ENCODE peak calls at places on chromosomes 13 and 19, in eight cellular contexts. A is PC-3; T is CD8-positive, alpha-beta T cell; P is fibroblast of lung; I is neural progenitor cell; M is A549; V is cardiac muscle cell; B is IMR-90. Y is an unnamed sample. For H3K4me1, the result is how much of the 10 kb centered on the place peaks cover.

GRCh38 chr19:31674503-31675186 is 325.4 kb upstream of the TSHZ3 start:
- DNase-seq in P (peak), B (peak), M (no peak), A (no peak), V (peak), T (no peak), I (no peak), Y (no peak)

GRCh38 chr19:1000095-1000494 is at the start of gene GRIN3B:
- DNase-seq in B (peak), P (no peak), T (peak), A (peak), M (peak), I (peak), V (peak), Y (peak)

GRCh38 chr13:101977475-101977874 is 424.4 kb downstream of the FGF14 start:
- DNase-seq in B (no peak), T (no peak), I (no peak), P (no peak), A (no peak), M (no peak), V (no peak), Y (no peak)

GRCh38 chr19:10471909-10472308 is 31.2 kb downstream of the KEAP1 start:
- DNase-seq in B (peak), T (no peak), A (peak), P (peak), V (peak), I (no peak), M (peak), Y (peak)

GRCh38 chr13:20769091-20769490 is 4.7 kb downstream of the EEF1AKMT1 start:
- DNase-seq in V (peak), B (no peak), T (no peak), A (no peak), I (no peak), P (no peak), M (no peak), Y (no peak)

GRCh38 chr13:90623318-90624011 is 724.0 kb upstream of the MIR17HG start:
- DNase-seq in A (peak), I (no peak), B (no peak), V (no peak), M (no peak), P (no peak), T (no peak), Y (no peak)

GRCh38 chr19:2636897-2637683 is 65.4 kb downstream of the GNG7 start:
- DNase-seq in I (peak), P (peak), V (peak), B (peak), A (peak), M (peak), T (peak), Y (peak)

GRCh38 chr13:110382229-110382628 is 75.1 kb downstream of the COL4A2 start:
- DNase-seq in M (peak), A (peak), T (no peak), I (no peak), V (peak), P (peak), B (peak), Y (peak)

GRCh38 chr19:2912306-2912705 is 11.6 kb downstream of the ZNF57 start:
- DNase-seq in B (no peak), A (no peak), M (no peak), V (no peak), T (no peak), I (no peak), P (no peak), Y (no peak)

GRCh38 chr13:22240716-22241115 is 569.8 kb downstream of the FGF9 start:
- DNase-seq in V (no peak), I (no peak), P (no peak), B (no peak), M (no peak), A (no peak), T (no peak), Y (no peak)

GRCh38 chr13:32017449-32017848 is 14.1 kb upstream of the FRY start:
- DNase-seq in T (no peak), V (no peak), A (no peak), I (no peak), B (no peak), P (no peak), M (no peak), Y (no peak)

GRCh38 chr19:9370747-9371619 is 8.2 kb downstream of the ZNF177 start:
- DNase-seq in P (no peak), I (no peak), V (no peak), B (no peak), M (no peak), A (no peak), T (no peak), Y (no peak)

GRCh38 chr13:36549771-36550170 is 117.5 kb downstream of the CCNA1 start:
- DNase-seq in V (peak), B (no peak), A (no peak), I (peak), M (no peak), P (no peak), T (no peak), Y (no peak)

GRCh38 chr13:32857689-32858088 is 158.5 kb upstream of the KL start:
- DNase-seq in I (no peak), A (no peak), P (no peak), V (no peak), B (no peak), M (no peak), T (no peak), Y (no peak)

GRCh38 chr13:113820813-113821651 is 42.8 kb downstream of the GAS6 start:
- DNase-seq in T (no peak), A (peak), I (no peak), P (peak), V (peak), B (peak), M (peak), Y (peak)

GRCh38 chr13:106446011-106446410 is 89.5 kb downstream of the EFNB2 start:
- DNase-seq in V (peak), I (peak), M (no peak), T (no peak), P (peak), B (peak), A (peak), Y (peak)

GRCh38 chr19:33806434-33806881 is 9.8 kb downstream of the KCTD15 start:
- DNase-seq in A (no peak), V (no peak), P (no peak), B (no peak), M (no peak), T (no peak), I (no peak), Y (no peak)

GRCh38 chr13:74966814-74967213 is 515.2 kb downstream of the TBC1D4 start:
- DNase-seq in M (no peak), V (peak), A (no peak), I (peak), T (no peak), P (peak), B (no peak), Y (no peak)

GRCh38 chr13:95426631-95427030 is 125.4 kb upstream of the ABCC4 start:
- DNase-seq in I (no peak), T (no peak), M (no peak), B (no peak), A (no peak), P (no peak), V (no peak), Y (no peak)

GRCh38 chr19:8115805-8116396 is 33.5 kb downstream of the FBN3 start:
- DNase-seq in P (no peak), I (no peak), T (no peak), V (no peak), M (no peak), B (no peak), A (no peak), Y (no peak)

GRCh38 chr19:40705362-40705651 is 11.4 kb downstream of the COQ8B start:
- DNase-seq in B (no peak), M (no peak), A (no peak), T (no peak), P (no peak), I (no peak), V (peak), Y (no peak)

GRCh38 chr13:94233401-94233800 is 246.1 kb downstream of the DCT start:
- DNase-seq in P (peak), V (peak), I (no peak), B (peak), A (peak), M (peak), T (no peak), Y (peak)

GRCh38 chr19:5827342-5827890 is 12.1 kb downstream of the FUT6 start:
- DNase-seq in T (no peak), B (no peak), M (no peak), I (no peak), A (no peak), V (no peak), P (no peak), Y (no peak)

GRCh38 chr19:19101540-19101939 is 36.7 kb downstream of the TMEM161A start:
- DNase-seq in B (no peak), M (no peak), V (no peak), I (no peak), P (no peak), T (no peak), A (no peak), Y (no peak)

GRCh38 chr13:27450921-27451461 is 627 bp upstream of the MTIF3 start:
- DNase-seq in V (peak), T (peak), B (peak), A (peak), I (peak), M (peak), P (peak), Y (peak)

GRCh38 chr13:34172048-34172447 is 354.1 kb downstream of the RFC3 start:
- DNase-seq in T (no peak), P (no peak), B (no peak), M (no peak), I (no peak), V (no peak), A (peak), Y (no peak)

GRCh38 chr19:49331616-49332055 is 3.6 kb upstream of the CD37 start:
- DNase-seq in P (peak), I (peak), V (peak), M (peak), T (peak), A (peak), B (peak), Y (peak)

GRCh38 chr19:46975918-46976782 is 43.5 kb upstream of the NPAS1 start:
- DNase-seq in A (peak), T (no peak), M (peak), B (peak), V (peak), I (peak), P (peak), Y (peak)

GRCh38 chr13:47334173-47334572 is 437.3 kb upstream of the HTR2A start:
- DNase-seq in B (peak), P (peak), I (no peak), M (no peak), A (peak), V (peak), T (no peak), Y (peak)

GRCh38 chr13:114173261-114173660 is 5.8 kb upstream of the CFAP97D2 start:
- DNase-seq in P (no peak), B (peak), I (no peak), M (no peak), A (no peak), V (no peak), T (no peak), Y (no peak)

GRCh38 chr13:91097269-91097668 is 250.2 kb upstream of the MIR17HG start:
- DNase-seq in B (no peak), I (peak), T (no peak), M (no peak), A (no peak), P (no peak), V (no peak), Y (no peak)

GRCh38 chr13:95535243-95535642 is 17.3 kb upstream of the CLDN10 start:
- DNase-seq in M (peak), B (peak), I (no peak), V (no peak), T (no peak), A (peak), P (peak), Y (peak)

GRCh38 chr13:93249259-93249917 is 22.8 kb downstream of the GPC6 start:
- DNase-seq in A (peak), T (no peak), B (peak), M (peak), I (no peak), V (peak), P (peak), Y (peak)

GRCh38 chr19:29492761-29493160 is 33.0 kb upstream of the VSTM2B start:
- DNase-seq in A (peak), I (no peak), B (peak), T (no peak), P (no peak), M (no peak), V (no peak), Y (no peak)

GRCh38 chr19:2186071-2186846 is 22.5 kb downstream of the DOT1L start:
- DNase-seq in P (peak), V (peak), T (no peak), A (no peak), M (no peak), B (peak), I (peak), Y (peak)

GRCh38 chr13:25885418-25885817 is 166.4 kb downstream of the SHISA2 start:
- DNase-seq in V (no peak), B (no peak), P (no peak), I (no peak), A (no peak), T (no peak), M (no peak), Y (no peak)

GRCh38 chr19:29539668-29540067 is 13.9 kb downstream of the VSTM2B start:
- DNase-seq in B (no peak), P (no peak), T (no peak), V (no peak), A (no peak), I (no peak), M (no peak), Y (no peak)

GRCh38 chr13:41075034-41075433 is 13.7 kb downstream of the WBP4 start:
- DNase-seq in B (peak), M (peak), V (peak), P (peak), I (peak), A (peak), T (peak), Y (peak)

GRCh38 chr19:46892252-46893179 is 31.7 kb downstream of the ARHGAP35 start:
- DNase-seq in P (no peak), B (no peak), M (no peak), A (no peak), V (no peak), T (no peak), I (no peak), Y (no peak)

GRCh38 chr19:4051175-4052101 is 15.3 kb downstream of the ZBTB7A start:
- DNase-seq in P (peak), T (no peak), A (peak), V (peak), B (peak), I (no peak), M (peak), Y (peak)
- H3K4me1 ChIP-seq in P (under half), T (under half), A (under half), V (under half), B (under half), I (under half), M (under half), Y (under half)

GRCh38 chr13:43446126-43446525 is 340.6 kb downstream of the ENOX1 start:
- DNase-seq in M (no peak), V (no peak), I (no peak), A (no peak), P (peak), B (no peak), T (no peak), Y (no peak)

GRCh38 chr13:43444085-43444484 is 342.7 kb downstream of the ENOX1 start:
- DNase-seq in P (peak), M (no peak), A (no peak), B (peak), I (no peak), V (no peak), T (no peak), Y (no peak)

GRCh38 chr13:43441916-43442315 is 344.9 kb downstream of the ENOX1 start:
- DNase-seq in I (no peak), M (no peak), V (no peak), T (no peak), B (no peak), A (no peak), P (no peak), Y (no peak)

GRCh38 chr13:43448605-43449004 is 338.2 kb downstream of the ENOX1 start:
- DNase-seq in I (no peak), T (no peak), A (no peak), M (no peak), V (no peak), P (peak), B (no peak), Y (no peak)

GRCh38 chr13:43445651-43446050 is 341.1 kb downstream of the ENOX1 start:
- DNase-seq in A (no peak), M (no peak), P (no peak), B (no peak), V (peak), I (no peak), T (no peak), Y (peak)
- H3K4me3 ChIP-seq in A (no peak), M (no peak), P (no peak), B (no peak), V (no peak), I (no peak), T (no peak), Y (no peak)

GRCh38 chr13:24196593-24197197 is 36.2 kb downstream of the SPATA13 start:
- DNase-seq in T (no peak), B (no peak), V (no peak), A (no peak), I (no peak), M (no peak), P (no peak), Y (no peak)
- H3K4me1 ChIP-seq in T (under half), B (under half), V (under half), A (under half), I (under half), M (under half), P (under half), Y (under half)

GRCh38 chr13:62209539-62209938 is 793.9 kb upstream of the PCDH20 start:
- DNase-seq in A (no peak), B (no peak), I (no peak), T (no peak), M (no peak), P (no peak), V (no peak), Y (no peak)
- H3K4me3 ChIP-seq in A (peak), B (no peak), I (no peak), T (no peak), M (no peak), P (no peak), V (no peak), Y (no peak)

GRCh38 chr13:97307544-97307881 is 85.4 kb downstream of the MBNL2 start:
- DNase-seq in M (no peak), I (no peak), V (no peak), B (no peak), T (no peak), P (no peak), A (no peak), Y (no peak)

GRCh38 chr13:97310809-97311436 is 88.8 kb downstream of the MBNL2 start:
- DNase-seq in A (no peak), P (no peak), I (no peak), T (no peak), B (no peak), V (no peak), M (no peak), Y (no peak)

GRCh38 chr13:97307096-97307495 is 85.0 kb downstream of the MBNL2 start:
- DNase-seq in M (no peak), B (no peak), I (no peak), V (no peak), T (no peak), P (no peak), A (no peak), Y (no peak)

GRCh38 chr13:97307882-97308624 is 85.9 kb downstream of the MBNL2 start:
- DNase-seq in P (peak), I (peak), T (no peak), A (peak), B (peak), M (peak), V (peak), Y (peak)

DNA sequence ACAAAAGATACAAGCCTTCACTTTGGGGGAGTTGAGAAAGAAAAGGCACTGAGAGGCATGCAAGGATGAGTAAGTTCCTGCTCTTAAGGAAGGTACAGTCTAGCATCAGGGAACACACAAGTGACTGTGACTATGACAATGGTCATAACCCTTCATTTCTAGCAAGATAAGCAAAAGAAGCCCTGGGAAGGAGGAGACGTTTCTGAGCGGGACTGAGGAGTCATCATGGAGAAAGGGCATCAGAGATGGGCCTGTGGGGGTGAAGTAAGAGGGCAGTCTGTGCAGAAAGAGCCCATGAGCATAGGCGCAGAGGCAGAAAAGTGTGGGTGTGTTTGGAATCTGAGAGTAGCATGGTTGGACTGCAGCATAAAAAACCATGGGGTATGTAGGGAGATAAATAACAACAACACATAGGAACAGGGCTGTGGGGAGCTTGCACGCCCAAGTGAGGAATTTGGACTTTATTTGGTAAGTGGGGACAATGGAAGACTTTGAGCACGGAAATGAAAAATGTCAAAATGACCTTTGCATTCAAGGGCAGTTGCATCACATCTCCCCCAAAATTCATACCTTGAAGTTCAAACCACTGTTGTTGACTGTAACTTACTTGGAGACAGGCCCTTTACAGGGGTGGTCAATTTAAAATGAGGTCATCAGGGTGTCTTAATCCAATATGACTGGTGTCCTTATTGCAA is 86.7 kb downstream of the MBNL2 start:
- DNase-seq in I (no peak), V (no peak), B (peak), M (peak), A (peak), P (peak), T (no peak), Y (peak)
- H3K4me1 ChIP-seq in I (under half), V (under half), B (under half), M (half or more), A (under half), P (under half), T (under half), Y (under half)

GRCh38 chr19:45340232-45340898 is at the start of gene KLC3:
- DNase-seq in V (no peak), M (no peak), I (peak), B (no peak), A (peak), P (no peak), T (peak), Y (no peak)

GRCh38 chr19:45342911-45343310 is 2.4 kb downstream of the KLC3 start:
- DNase-seq in V (no peak), T (no peak), I (no peak), B (no peak), M (no peak), A (no peak), P (no peak), Y (no peak)

GRCh38 chr19:45344621-45345505 is 4.3 kb downstream of the KLC3 start:
- DNase-seq in V (no peak), M (no peak), T (no peak), A (no peak), B (no peak), I (no peak), P (no peak), Y (no peak)

GRCh38 chr19:45339629-45340028 is 921 bp upstream of the KLC3 start:
- DNase-seq in A (no peak), V (no peak), I (no peak), B (no peak), T (no peak), P (no peak), M (no peak), Y (no peak)

GRCh38 chr19:45340899-45341453 is 426 bp downstream of the KLC3 start:
- DNase-seq in T (no peak), I (peak), P (no peak), V (no peak), A (no peak), B (peak), M (no peak), Y (no peak)
- H3K4me3 ChIP-seq in T (peak), I (peak), P (no peak), V (peak), A (peak), B (no peak), M (peak), Y (no peak)

GRCh38 chr19:13846533-13847032 is 30.4 kb upstream of the NANOS3 start:
- DNase-seq in T (peak), V (peak), M (peak), P (peak), B (peak), A (peak), I (peak), Y (peak)
- H3K4me1 ChIP-seq in T (half or more), V (under half), M (half or more), P (under half), B (under half), A (half or more), I (under half), Y (under half)

DNA sequence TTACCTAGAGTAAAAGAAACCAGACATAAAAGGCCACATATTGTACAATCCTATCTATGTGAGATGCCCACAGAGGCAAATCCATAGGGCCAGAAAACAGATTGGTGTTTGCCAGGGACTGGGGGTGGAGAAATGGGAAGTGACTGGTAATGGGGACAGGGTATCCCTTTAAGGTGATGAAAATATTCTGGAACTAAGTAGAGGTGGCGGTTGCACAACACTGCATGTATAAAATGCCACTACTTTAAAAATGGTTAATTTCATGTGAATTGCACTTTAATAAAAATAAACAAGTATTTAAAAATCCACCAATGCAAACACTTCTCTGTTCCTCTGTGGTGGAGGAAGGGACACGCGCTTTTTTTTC is 41.5 kb upstream of the KLF2 start:
- DNase-seq in V (no peak), B (no peak), M (no peak), T (no peak), I (no peak), P (no peak), A (no peak), Y (peak)
- H3K4me3 ChIP-seq in V (no peak), B (no peak), M (no peak), T (no peak), I (no peak), P (no peak), A (no peak), Y (peak)